ENCODE peak calls at places on chromosome 10, in seven cellular contexts. Q is HCEC 1CT; V is GM18507; E is globus pallidus; B is memory B cell; K is NCI-H2107; A is activated naive CD4-positive, alpha-beta T cell. P is an unnamed sample.

GRCh38 chr10:86400705-86401587 is 34.4 kb upstream of the GRID1 start:
- DNase-seq in Q (peak), V (no peak), K (no peak), B (peak), E (no peak), A (peak), P (no peak)

GRCh38 chr10:452512-453504 is 236.7 kb downstream of the DIP2C start:
- DNase-seq in V (no peak), Q (no peak), B (no peak), K (no peak), A (no peak), E (peak), P (no peak)

GRCh38 chr10:103551619-103552602 is 58.4 kb downstream of the NEURL1 start:
- DNase-seq in V (no peak), A (no peak), B (no peak), E (peak), K (no peak), Q (no peak), P (no peak)

GRCh38 chr10:4283841-4284610 is 499.0 kb upstream of the KLF6 start:
- DNase-seq in V (no peak), B (no peak), E (no peak), A (no peak), K (no peak), Q (peak), P (no peak)

GRCh38 chr10:34171957-34172527 is 643.1 kb downstream of the PARD3 start:
- DNase-seq in A (no peak), V (no peak), Q (peak), B (no peak), E (no peak), K (no peak), P (no peak)

GRCh38 chr10:35215107-35215506 is 88.5 kb downstream of the CREM start:
- DNase-seq in B (no peak), E (no peak), A (no peak), Q (no peak), K (no peak), V (no peak), P (no peak)

GRCh38 chr10:76125900-76126299 is 694.5 kb downstream of the LRMDA start:
- DNase-seq in Q (no peak), K (no peak), B (no peak), V (no peak), E (no peak), A (no peak), P (no peak)

GRCh38 chr10:38156416-38157269 is 62.5 kb downstream of the ZNF37A start:
- DNase-seq in Q (no peak), A (no peak), K (no peak), V (no peak), E (no peak), B (no peak), P (no peak)

GRCh38 chr10:66414943-66415342 is 510.9 kb upstream of the LRRTM3 start:
- DNase-seq in K (no peak), V (no peak), B (no peak), Q (no peak), E (no peak), A (no peak), P (no peak)

GRCh38 chr10:49212783-49213182 is 24.6 kb upstream of the TMEM273 start:
- DNase-seq in E (no peak), B (no peak), V (no peak), Q (no peak), K (no peak), A (no peak), P (no peak)

GRCh38 chr10:110363572-110364411 is 59.1 kb upstream of the SMNDC1 start:
- DNase-seq in A (no peak), V (no peak), B (no peak), E (peak), Q (no peak), K (no peak), P (no peak)

GRCh38 chr10:114743552-114744231 is 77.9 kb upstream of the FHIP2A start:
- DNase-seq in Q (no peak), K (no peak), A (no peak), E (no peak), V (no peak), B (no peak), P (no peak)